ENCODE peak calls at places on chromosome 10, in eight cellular contexts. H is CD8-positive, alpha-beta T cell; C is HCT116; J is fibroblast of pulmonary artery; E is GM10248; R is GM12865; S is kidney; T is H1. M is an unnamed sample.

GRCh38 chr10:14834588-14834987 is 3.2 kb downstream of the CDNF start:
- DNase-seq in H (no peak), C (no peak), J (no peak), E (no peak), R (no peak), S (no peak), T (no peak), M (no peak)

GRCh38 chr10:105586451-105587098 is 945.5 kb downstream of the SORCS3 start:
- DNase-seq in H (no peak), C (no peak), J (no peak), E (no peak), R (no peak), S (no peak), T (no peak), M (no peak)

GRCh38 chr10:121027390-121027789 is 176.2 kb downstream of the WDR11 start:
- DNase-seq in H (no peak), C (no peak), J (no peak), E (no peak), R (no peak), S (no peak), T (no peak), M (no peak)

GRCh38 chr10:100506596-100507356 is 12.9 kb downstream of the SEC31B start:
- DNase-seq in H (no peak), C (no peak), J (no peak), E (no peak), R (no peak), S (no peak), T (no peak), M (peak)

GRCh38 chr10:94299417-94299816 is 63.3 kb downstream of the NOC3L start:
- DNase-seq in H (no peak), C (no peak), J (peak), E (no peak), R (peak), S (no peak), T (no peak), M (peak)

GRCh38 chr10:87675396-87676376 is 16.0 kb downstream of the PAPSS2 start:
- DNase-seq in H (no peak), C (no peak), J (peak), E (no peak), R (no peak), S (no peak), T (no peak), M (peak)

GRCh38 chr10:48526371-48526821 is 78.5 kb downstream of the ARHGAP22 start:
- DNase-seq in H (no peak), C (no peak), J (peak), E (no peak), R (no peak), S (peak), T (no peak), M (peak)

GRCh38 chr10:91597397-91597881 is 35.4 kb downstream of the PPP1R3C start:
- DNase-seq in H (no peak), C (no peak), J (peak), E (no peak), R (no peak), S (no peak), T (no peak), M (no peak)

GRCh38 chr10:8520382-8520781 is 465.9 kb downstream of the GATA3 start:
- DNase-seq in H (no peak), C (no peak), J (no peak), E (no peak), R (no peak), S (no peak), T (no peak), M (no peak)

GRCh38 chr10:131856441-131857094 is 44.2 kb upstream of the PPP2R2D start:
- DNase-seq in H (no peak), C (no peak), J (no peak), E (no peak), R (no peak), S (peak), T (no peak), M (no peak)

GRCh38 chr10:23824822-23825221 is 384.1 kb upstream of the KIAA1217 start:
- DNase-seq in H (no peak), C (no peak), J (no peak), E (no peak), R (no peak), S (no peak), T (no peak), M (no peak)

GRCh38 chr10:113627836-113628235 is 36.0 kb downstream of the NRAP start:
- DNase-seq in H (no peak), C (no peak), J (no peak), E (no peak), R (no peak), S (no peak), T (no peak), M (no peak)

GRCh38 chr10:91556691-91557529 is 76.0 kb downstream of the PPP1R3C start:
- DNase-seq in H (no peak), C (no peak), J (no peak), E (no peak), R (no peak), S (no peak), T (peak), M (no peak)

DNA sequence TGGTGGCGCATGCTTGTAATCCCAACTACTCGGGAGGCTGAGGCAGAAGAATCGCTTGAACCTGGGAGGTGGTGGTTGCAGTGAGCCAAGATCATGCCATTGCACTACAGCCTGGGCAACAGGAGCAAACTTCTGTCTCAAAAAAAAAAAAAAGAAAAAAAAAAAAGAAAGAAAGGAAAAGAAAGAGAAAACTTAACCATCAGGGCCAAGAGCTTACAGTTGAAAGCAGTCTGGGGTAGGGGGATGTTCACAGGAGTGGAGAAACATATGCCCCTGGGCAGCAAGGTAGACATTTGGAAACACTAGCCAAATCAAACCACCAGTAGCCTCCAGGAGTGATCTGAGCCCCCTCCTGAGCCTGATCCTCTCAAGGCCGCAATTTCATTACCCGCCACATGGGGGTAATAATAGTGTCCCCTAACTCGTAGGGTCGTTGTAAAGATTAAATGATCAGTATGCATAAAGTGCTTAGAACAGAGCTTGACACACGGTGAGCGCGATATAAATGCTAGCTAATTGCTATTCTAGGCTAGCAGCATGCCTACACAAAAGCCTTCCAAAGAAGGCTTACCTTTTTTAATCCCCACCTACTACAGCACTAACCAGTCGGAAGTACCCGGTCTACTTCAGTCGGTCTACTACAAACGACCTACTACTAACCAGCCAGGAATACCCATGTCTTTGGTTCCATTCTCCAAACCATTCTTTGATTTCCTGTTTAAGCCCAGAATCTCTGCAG is 274.3 kb upstream of the NEBL start:
- DNase-seq in H (no peak), C (peak), J (no peak), E (no peak), R (no peak), S (no peak), T (peak), M (no peak)
- TF ChIP-seq CTCF in H (no peak), C (no peak), J (peak), E (no peak), R (peak), S (no peak), T (peak), M (peak)

GRCh38 chr10:61588770-61589211 is 73.9 kb upstream of the CABCOCO1 start:
- DNase-seq in H (no peak), C (no peak), J (no peak), E (no peak), R (no peak), S (no peak), T (no peak), M (no peak)

GRCh38 chr10:61586829-61587228 is 75.9 kb upstream of the CABCOCO1 start:
- DNase-seq in H (no peak), C (no peak), J (no peak), E (no peak), R (no peak), S (no peak), T (no peak), M (no peak)

GRCh38 chr10:61594430-61594829 is 68.3 kb upstream of the CABCOCO1 start:
- DNase-seq in H (no peak), C (no peak), J (no peak), E (no peak), R (no peak), S (no peak), T (no peak), M (no peak)

GRCh38 chr10:61589547-61590243 is 73.0 kb upstream of the CABCOCO1 start:
- DNase-seq in H (no peak), C (no peak), J (peak), E (no peak), R (no peak), S (no peak), T (no peak), M (no peak)

DNA sequence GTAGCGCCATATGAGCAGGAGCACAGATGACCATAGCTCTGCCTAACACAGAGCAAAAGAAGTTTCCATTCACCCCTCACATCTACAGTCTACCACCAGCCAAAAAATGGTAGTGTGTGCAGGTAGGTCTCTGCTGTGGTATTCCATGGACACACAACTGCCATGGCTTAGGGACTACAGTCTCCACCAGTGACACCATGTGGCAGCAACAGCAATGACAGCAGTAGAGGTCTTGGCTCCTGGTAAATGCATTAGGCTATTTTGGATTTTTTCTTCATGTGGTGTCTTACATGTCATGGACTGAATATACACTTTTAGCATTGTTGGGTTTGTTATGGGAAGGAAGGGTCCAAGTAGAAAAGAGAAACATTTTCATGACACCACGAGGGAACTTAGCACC is 70.1 kb upstream of the CABCOCO1 start:
- DNase-seq in H (no peak), C (peak), J (peak), E (no peak), R (peak), S (no peak), T (peak), M (peak)
- TF ChIP-seq CTCF in H (no peak), C (peak), J (peak), E (peak), R (peak), S (peak), T (peak), M (peak)

GRCh38 chr10:104413528-104413927 is 59.9 kb downstream of the CFAP58 start:
- DNase-seq in H (no peak), C (no peak), J (no peak), E (no peak), R (no peak), S (no peak), T (no peak), M (no peak)
- TF ChIP-seq CTCF in H (no peak), C (no peak), J (no peak), E (no peak), R (no peak), S (no peak), T (no peak), M (no peak)

GRCh38 chr10:17454181-17454800 is at the start of gene ST8SIA6:
- DNase-seq in H (peak), C (no peak), J (peak), E (peak), R (peak), S (peak), T (peak), M (peak)
- TF ChIP-seq CTCF in H (no peak), C (no peak), J (no peak), E (no peak), R (no peak), S (no peak), T (no peak), M (peak)

GRCh38 chr10:52949899-52950298 is 177.3 kb upstream of the MBL2 start:
- DNase-seq in H (no peak), C (no peak), J (no peak), E (no peak), R (peak), S (no peak), T (no peak), M (no peak)

GRCh38 chr10:52952391-52953079 is 180.0 kb upstream of the MBL2 start:
- DNase-seq in H (no peak), C (no peak), J (no peak), E (no peak), R (no peak), S (no peak), T (no peak), M (no peak)

GRCh38 chr10:52954407-52954806 is 181.8 kb upstream of the MBL2 start:
- DNase-seq in H (no peak), C (no peak), J (no peak), E (no peak), R (no peak), S (no peak), T (no peak), M (no peak)

GRCh38 chr10:52950578-52950977 is 178.0 kb upstream of the MBL2 start:
- DNase-seq in H (no peak), C (no peak), J (no peak), E (no peak), R (peak), S (no peak), T (no peak), M (no peak)

DNA sequence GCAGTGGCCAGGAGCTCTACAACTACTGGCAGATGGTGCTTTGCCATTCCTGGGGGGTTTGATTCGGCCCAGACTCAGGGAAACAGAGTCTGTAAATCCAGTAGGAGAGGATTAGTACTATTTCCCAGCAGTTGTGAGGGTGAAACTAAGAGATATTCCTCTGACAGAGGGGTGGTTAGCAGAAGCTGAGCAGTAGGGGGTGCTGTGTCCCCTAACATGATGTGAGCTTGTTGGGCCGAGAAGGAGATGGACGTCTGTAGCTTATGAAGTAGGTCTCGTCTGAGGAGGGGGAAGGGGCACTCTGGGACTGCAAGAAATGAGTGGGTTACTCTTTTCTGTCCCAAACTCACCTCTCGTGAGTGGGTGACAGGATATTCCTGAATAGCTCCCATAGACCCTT is 179.2 kb upstream of the MBL2 start:
- DNase-seq in H (no peak), C (no peak), J (peak), E (peak), R (peak), S (no peak), T (peak), M (peak)
- TF ChIP-seq CTCF in H (no peak), C (no peak), J (peak), E (peak), R (peak), S (peak), T (peak), M (peak)

DNA sequence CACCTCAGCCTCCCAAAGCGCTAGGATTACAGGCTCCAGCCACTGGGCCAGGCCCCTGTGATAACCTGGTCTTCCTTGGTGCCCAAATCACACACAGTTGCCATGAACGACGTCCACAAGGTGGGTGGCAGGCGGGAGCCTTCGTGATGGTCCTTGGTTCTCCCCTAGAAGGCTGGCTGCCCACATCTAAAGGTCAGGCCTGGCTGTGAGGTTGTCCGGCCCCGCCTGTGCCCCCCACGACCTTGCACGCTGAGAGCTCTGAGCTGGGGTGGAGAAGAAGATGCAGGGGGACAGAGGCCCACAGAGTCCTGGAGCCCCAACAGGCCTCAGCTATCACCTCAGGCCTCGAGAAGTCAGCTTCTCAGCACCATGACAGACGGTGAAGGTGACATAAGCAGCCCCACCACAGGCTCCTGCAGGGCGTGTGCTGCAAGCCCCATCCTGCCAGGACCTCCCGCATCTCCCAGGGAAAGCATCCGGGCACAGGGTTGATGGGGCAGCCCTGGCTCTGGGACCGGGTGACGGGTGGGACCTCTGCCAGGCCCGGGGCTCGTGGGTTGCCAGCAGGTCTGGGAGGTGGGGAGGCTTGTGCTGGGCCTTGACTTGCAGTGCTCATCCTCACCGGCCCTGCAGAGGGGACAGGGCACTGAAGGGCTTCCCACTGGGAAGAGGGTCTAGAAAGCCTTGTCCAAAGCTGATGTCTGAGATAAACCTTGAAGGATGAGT is 217.3 kb downstream of the WDR37 start:
- DNase-seq in H (no peak), C (no peak), J (no peak), E (no peak), R (no peak), S (no peak), T (no peak), M (no peak)
- TF ChIP-seq CTCF in H (no peak), C (no peak), J (no peak), E (no peak), R (no peak), S (no peak), T (no peak), M (no peak)

DNA sequence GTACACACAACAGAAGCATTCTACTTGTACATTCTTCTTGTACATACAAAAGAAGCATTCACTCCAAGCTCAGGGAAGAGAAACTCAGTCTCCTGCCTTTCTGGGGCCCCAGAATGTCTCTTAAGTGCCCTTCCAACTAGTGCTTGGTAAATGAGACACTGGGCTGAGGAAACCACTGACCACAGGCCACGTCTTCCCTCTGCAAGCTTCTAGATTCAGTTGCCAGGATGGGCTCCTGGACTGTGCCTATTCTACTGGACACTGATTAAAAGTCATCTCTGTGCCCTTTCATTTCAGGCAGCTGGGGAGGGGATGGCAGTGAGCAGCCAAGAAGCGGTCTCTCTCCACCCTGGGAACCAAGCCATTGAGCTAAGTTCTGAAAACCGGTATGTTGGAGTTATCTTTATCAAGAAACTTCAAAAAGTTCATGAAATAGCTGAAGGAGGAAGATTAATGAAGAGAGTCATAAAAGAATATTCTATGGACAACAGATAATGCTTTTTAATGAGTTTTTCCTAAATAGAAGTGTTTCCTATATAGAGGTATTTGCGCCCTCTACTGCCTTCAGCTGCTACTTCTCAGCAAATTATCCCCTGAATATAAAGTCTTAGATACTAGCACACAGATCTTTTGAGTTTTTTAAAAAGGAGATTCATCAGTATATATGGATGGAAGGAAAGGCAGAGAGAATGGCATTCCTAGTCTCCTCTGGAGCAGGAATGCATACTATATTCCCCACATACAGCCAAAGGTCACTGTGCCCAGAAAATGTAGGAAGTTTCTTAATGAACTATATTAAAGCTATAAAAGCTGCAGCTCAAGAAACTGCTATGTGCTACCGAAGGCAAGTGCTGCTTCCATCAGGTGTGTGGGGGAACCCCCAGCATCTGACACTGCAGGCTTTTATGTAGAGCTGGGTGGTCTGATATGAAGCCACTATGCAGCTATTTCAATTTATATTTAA is 8.4 kb upstream of the IFIT1B start:
- DNase-seq in H (peak), C (no peak), J (peak), E (peak), R (peak), S (no peak), T (no peak), M (no peak)
- TF ChIP-seq CTCF in H (peak), C (peak), J (peak), E (peak), R (peak), S (peak), T (peak), M (peak)

GRCh38 chr10:72321248-72322029 is 33.3 kb downstream of the DNAJB12 start:
- DNase-seq in H (no peak), C (no peak), J (no peak), E (no peak), R (no peak), S (peak), T (no peak), M (no peak)
- TF ChIP-seq CTCF in H (no peak), C (no peak), J (no peak), E (no peak), R (no peak), S (no peak), T (no peak), M (no peak)

GRCh38 chr10:117860823-117861222 is 185.9 kb downstream of the RAB11FIP2 start:
- DNase-seq in H (no peak), C (peak), J (peak), E (peak), R (peak), S (no peak), T (no peak), M (no peak)
- TF ChIP-seq CTCF in H (no peak), C (peak), J (peak), E (peak), R (peak), S (no peak), T (no peak), M (peak)

M was measured in HFFc6.